ENCODE peak calls at places on chromosome 4, in eight cellular contexts. K is AG10803; M is fibroblast of mammary gland; V is stimulated activated CD4-positive, alpha-beta T cell treated with anti-CD3 and anti-CD28 coated beads, Interleukin-15, amount 100 ng/mL, for 1 hour; E is erythroblast; B is foreskin fibroblast; O is effector CD4-positive, alpha-beta T cell; W is GM13977. C is an unnamed sample.

GRCh38 chr4:7041851-7042696 is 1.1 kb upstream of the TADA2B start:
- DNase-seq in W (peak; percentile 72), E (no peak), V (no peak), B (no peak), K (no peak), M (peak; percentile 49), O (no peak), C (peak; percentile 4)

GRCh38 chr4:159220353-159220752 is 117.5 kb downstream of the RAPGEF2 start:
- DNase-seq in E (no peak), B (no peak), K (peak; percentile 26), V (no peak), W (no peak), O (no peak), M (peak; percentile 11), C (no peak)

GRCh38 chr4:81580346-81581013 is 108.8 kb upstream of the RASGEF1B start:
- DNase-seq in V (no peak), K (no peak), E (no peak), M (no peak), O (no peak), W (no peak), B (no peak), C (no peak)

GRCh38 chr4:125313497-125313896 is 1.3 kb upstream of the FAT4 start:
- DNase-seq in B (peak; percentile 94), O (no peak), E (peak; percentile 74), V (no peak), W (peak; percentile 72), K (peak; percentile 84), M (peak; percentile 93), C (no peak)

GRCh38 chr4:132332932-132333722 is 816.0 kb upstream of the PCDH10 start:
- DNase-seq in B (peak; percentile 19), O (no peak), K (no peak), M (peak; percentile 3), V (no peak), W (no peak), E (no peak), C (no peak)

GRCh38 chr4:151443247-151443646 is 34.3 kb downstream of the FHIP1A start:
- DNase-seq in E (no peak), V (no peak), W (no peak), B (no peak), K (no peak), M (no peak), O (no peak), C (no peak)

GRCh38 chr4:181569553-181569952 is 673.6 kb upstream of the TENM3 start:
- DNase-seq in W (peak; percentile 51), M (peak; percentile 73), O (no peak), K (peak; percentile 59), E (peak; percentile 0), B (peak; percentile 18), V (no peak), C (no peak)

GRCh38 chr4:52704676-52705075 is 45.6 kb upstream of the USP46 start:
- DNase-seq in V (no peak), B (peak; percentile 17), W (no peak), E (no peak), K (no peak), O (no peak), M (peak; percentile 28), C (no peak)

GRCh38 chr4:67575232-67575888 is 16.8 kb downstream of the STAP1 start:
- DNase-seq in W (peak; percentile 48), K (no peak), B (no peak), O (no peak), V (no peak), M (no peak), E (peak; percentile 35), C (no peak)

GRCh38 chr4:7124643-7125442 is 57.0 kb upstream of the GRPEL1 start:
- DNase-seq in O (no peak), M (peak; percentile 94), E (no peak), K (peak; percentile 80), B (peak; percentile 89), V (no peak), W (no peak), C (no peak)

GRCh38 chr4:86924805-86925204 is 10.0 kb upstream of the AFF1 start:
- DNase-seq in M (peak; percentile 76), B (peak; percentile 78), K (peak; percentile 87), O (no peak), W (no peak), E (no peak), V (no peak), C (no peak)

GRCh38 chr4:142549248-142549647 is 296.9 kb downstream of the INPP4B start:
- DNase-seq in E (no peak), K (no peak), V (no peak), O (no peak), W (no peak), M (no peak), B (no peak), C (no peak)

GRCh38 chr4:92406488-92406887 is 102.7 kb downstream of the GRID2 start:
- DNase-seq in K (no peak), V (no peak), M (no peak), O (no peak), B (no peak), W (no peak), E (no peak), C (no peak)

GRCh38 chr4:10022346-10023049 is 1.2 kb upstream of the SLC2A9 start:
- DNase-seq in E (no peak), W (no peak), M (no peak), V (no peak), B (peak; percentile 26), K (no peak), O (no peak), C (no peak)

GRCh38 chr4:74473155-74473811 is 28.3 kb downstream of the AREG start:
- DNase-seq in V (no peak), O (no peak), W (no peak), E (no peak), M (peak; percentile 91), K (peak; percentile 73), B (peak; percentile 86), C (no peak)

GRCh38 chr4:125283702-125284279 is 31.0 kb upstream of the FAT4 start:
- DNase-seq in M (peak; percentile 53), E (peak; percentile 39), K (peak; percentile 46), O (no peak), W (peak; percentile 17), V (no peak), B (peak; percentile 60), C (no peak)

GRCh38 chr4:118834070-118834469 is 1.9 kb downstream of the SEC24D start:
- DNase-seq in V (no peak), K (no peak), O (no peak), W (peak; percentile 24), M (no peak), E (no peak), B (no peak), C (no peak)

GRCh38 chr4:87026795-87027495 is 92.1 kb downstream of the AFF1 start:
- DNase-seq in K (no peak), O (no peak), W (peak; percentile 66), E (no peak), M (no peak), V (no peak), B (no peak), C (no peak)

GRCh38 chr4:83961575-83961974 is 425.7 kb downstream of the GPAT3 start:
- DNase-seq in V (no peak), M (peak; percentile 21), E (peak; percentile 11), K (peak; percentile 34), O (no peak), W (no peak), B (peak; percentile 11), C (no peak)

GRCh38 chr4:158624889-158625478 is 46.7 kb downstream of the C4orf46 start:
- DNase-seq in K (peak; percentile 73), B (peak; percentile 74), W (peak; percentile 24), V (no peak), E (peak; percentile 55), O (no peak), M (peak; percentile 79), C (peak; percentile 2)

GRCh38 chr4:129998436-129999150 is 902.6 kb downstream of the C4orf33 start:
- DNase-seq in O (no peak), E (no peak), M (no peak), K (no peak), V (no peak), W (no peak), B (no peak), C (no peak)

GRCh38 chr4:149987330-149987751 is 90.9 kb upstream of the DCLK2 start:
- DNase-seq in V (no peak), O (no peak), K (peak; percentile 54), W (no peak), M (peak; percentile 48), B (no peak), E (no peak), C (no peak)

GRCh38 chr4:1072830-1073446 is 40.4 kb downstream of the RNF212 start:
- DNase-seq in O (peak; percentile 18), V (peak; percentile 8), W (peak; percentile 72), E (peak; percentile 53), M (peak; percentile 62), B (peak; percentile 73), K (peak; percentile 54), C (peak; percentile 43)

GRCh38 chr4:165301833-165302232 is 25.6 kb upstream of the MSMO1 start:
- DNase-seq in W (peak; percentile 28), E (peak; percentile 64), B (no peak), K (peak; percentile 9), V (no peak), M (peak; percentile 31), O (no peak), C (no peak)

GRCh38 chr4:131534944-131535640 is 1614.0 kb upstream of the PCDH10 start:
- DNase-seq in B (no peak), E (no peak), W (no peak), K (no peak), V (no peak), O (no peak), M (no peak), C (no peak)

GRCh38 chr4:54085284-54085683 is 14.7 kb upstream of the GSX2 start:
- DNase-seq in B (peak; percentile 95), V (no peak), E (no peak), W (no peak), O (no peak), K (peak; percentile 88), M (peak; percentile 97), C (no peak)

GRCh38 chr4:62460329-62460728 is 1260.2 kb downstream of the ADGRL3 start:
- DNase-seq in V (no peak), E (no peak), W (no peak), K (no peak), B (no peak), M (no peak), O (no peak), C (no peak)

GRCh38 chr4:37101686-37102085 is 142.9 kb upstream of the NWD2 start:
- DNase-seq in M (no peak), W (no peak), K (no peak), B (no peak), O (no peak), V (no peak), E (no peak), C (no peak)

GRCh38 chr4:74266081-74266480 is 42.2 kb upstream of the EPGN start:
- DNase-seq in E (no peak), M (peak; percentile 42), V (no peak), K (no peak), O (no peak), W (no peak), B (peak; percentile 62), C (no peak)

GRCh38 chr4:23153076-23153475 is 460.3 kb downstream of the GBA3 start:
- DNase-seq in E (no peak), M (no peak), K (no peak), O (no peak), V (no peak), B (no peak), W (no peak), C (no peak)

GRCh38 chr4:82431026-82431745 is 796 bp downstream of the ENOPH1 start:
- DNase-seq in O (peak; percentile 26), B (peak; percentile 48), W (peak; percentile 31), E (no peak), M (no peak), K (peak; percentile 40), V (peak; percentile 16), C (peak; percentile 30)

GRCh38 chr4:56863441-56864129 is 42.1 kb upstream of the SPINK2 start:
- DNase-seq in B (no peak), K (no peak), M (peak; percentile 11), V (no peak), W (no peak), E (no peak), O (no peak), C (peak; percentile 13)

GRCh38 chr4:118740869-118741268 is 55.7 kb downstream of the METTL14 start:
- DNase-seq in B (peak; percentile 35), V (no peak), E (peak; percentile 46), W (peak; percentile 7), M (peak; percentile 45), K (peak; percentile 43), O (no peak), C (no peak)

C was measured in stimulated activated naive CD8-positive, alpha-beta T cell treated with anti-CD3 and anti-CD28 coated beads, Interleukin-15, amount 100 ng/mL, for 72 hours.